ENCODE peak calls at places on chromosome 14, in four cellular contexts. T is cardiac fibroblast, L is kidney, D is astrocyte of the spinal cord. P is an unnamed sample.

GRCh38 chr14:23437142-23438129 is 2.0 kb upstream of the MYH7 start:
- DNase-seq in D (no peak), L (no peak), T (no peak), P (no peak)

GRCh38 chr14:100203962-100204834 is 34.7 kb upstream of the YY1 start:
- DNase-seq in T (peak), L (peak), D (no peak), P (no peak)

GRCh38 chr14:80536456-80536855 is 325.2 kb upstream of the DIO2 start:
- DNase-seq in D (no peak), T (no peak), L (no peak), P (peak)

GRCh38 chr14:83470466-83470865 is 1936.8 kb upstream of the SEL1L start:
- DNase-seq in D (no peak), T (no peak), L (no peak), P (peak)

GRCh38 chr14:62743118-62743517 is 302.1 kb downstream of the KCNH5 start:
- DNase-seq in L (no peak), D (no peak), T (no peak), P (no peak)

GRCh38 chr14:51398898-51399297 is 158.9 kb downstream of the TMX1 start:
- DNase-seq in L (no peak), T (peak), D (peak), P (peak)

GRCh38 chr14:32560213-32560857 is 231.2 kb downstream of the AKAP6 start:
- DNase-seq in L (no peak), D (peak), T (peak), P (peak)

GRCh38 chr14:68627050-68627867 is 165.6 kb downstream of the ZFP36L1 start:
- DNase-seq in T (peak), D (peak), L (peak), P (no peak)

GRCh38 chr14:51704465-51705050 is 52.8 kb downstream of the FRMD6 start:
- DNase-seq in L (no peak), T (no peak), D (peak), P (no peak)

GRCh38 chr14:105364100-105364708 is 34.1 kb upstream of the TEX22 start:
- DNase-seq in L (no peak), T (peak), D (no peak), P (peak)

GRCh38 chr14:78022059-78022458 is 148.1 kb upstream of the NRXN3 start:
- DNase-seq in T (peak), D (peak), L (no peak), P (peak)

GRCh38 chr14:30443368-30444007 is 115.5 kb upstream of the G2E3 start:
- DNase-seq in L (no peak), D (peak), T (peak), P (peak)

GRCh38 chr14:91253795-91254323 is 9.4 kb upstream of the GPR68 start:
- DNase-seq in D (no peak), L (peak), T (no peak), P (no peak)

GRCh38 chr14:104244221-104245011 is 106.0 kb downstream of the KIF26A start:
- DNase-seq in L (peak), T (no peak), D (no peak), P (no peak)

GRCh38 chr14:68786491-68787234 is 6.2 kb downstream of the ZFP36L1 start:
- DNase-seq in D (peak), T (peak), L (no peak), P (peak)

GRCh38 chr14:20435454-20436362 is at the start of gene KLHL33:
- DNase-seq in T (no peak), D (no peak), L (no peak), P (no peak)

GRCh38 chr14:68779761-68780323 is 13.0 kb downstream of the ZFP36L1 start:
- DNase-seq in D (peak), T (peak), L (no peak), P (peak)

GRCh38 chr14:52131640-52132320 is 62.9 kb upstream of the NID2 start:
- DNase-seq in L (peak), D (peak), T (peak), P (peak)

GRCh38 chr14:59829941-59830734 is 40.4 kb downstream of the RTN1 start:
- DNase-seq in D (peak), T (no peak), L (no peak), P (peak)

GRCh38 chr14:43896044-43896443 is 611.0 kb downstream of the FSCB start:
- DNase-seq in T (no peak), D (no peak), L (no peak), P (no peak)

GRCh38 chr14:77014004-77014604 is 14.4 kb downstream of the IRF2BPL start:
- DNase-seq in T (peak), L (peak), D (no peak), P (no peak)

GRCh38 chr14:54881235-54881760 is 21.3 kb downstream of the GCH1 start:
- DNase-seq in T (peak), D (peak), L (no peak), P (peak)

GRCh38 chr14:49581961-49582210 is 4.3 kb downstream of the RPS29 start:
- DNase-seq in T (no peak), D (no peak), L (no peak), P (no peak)
- H3K4me3 ChIP-seq in T (no peak), D (no peak), L (no peak), P (no peak)

DNA sequence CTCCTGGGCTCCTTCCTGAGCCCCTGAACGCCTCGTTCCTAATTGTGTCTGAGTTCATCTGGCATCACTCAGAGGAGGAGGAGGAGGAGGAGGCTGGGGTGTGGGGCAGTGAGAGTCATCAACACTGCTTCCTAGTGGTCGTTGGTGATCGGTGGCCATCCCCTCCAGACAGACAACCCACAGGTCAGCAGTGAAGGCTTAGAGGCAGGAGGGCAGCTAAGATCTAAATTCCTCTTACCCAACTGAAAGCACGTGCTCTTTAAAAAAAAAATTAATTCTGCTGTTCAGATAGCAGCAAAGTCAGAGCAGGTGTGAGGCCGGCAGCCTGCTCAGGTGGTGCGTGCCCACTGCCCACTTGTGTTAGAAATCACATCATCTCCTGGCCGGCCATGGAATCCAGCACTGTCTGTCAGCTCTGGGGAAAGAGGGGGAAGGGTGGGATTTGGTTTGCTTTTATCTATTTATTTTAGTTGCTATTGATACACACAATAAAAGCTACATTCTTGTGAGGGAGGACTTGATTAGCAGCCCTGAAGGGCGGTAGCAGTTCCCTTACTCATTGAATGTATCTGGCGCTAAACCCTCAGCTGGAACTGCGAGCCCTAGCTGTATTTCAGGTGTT is 46.6 kb downstream of the PPP2R5C start:
- DNase-seq in T (no peak), L (no peak), D (no peak), P (peak)
- TF ChIP-seq CTCF in T (no peak), L (no peak), D (no peak), P (peak)

DNA sequence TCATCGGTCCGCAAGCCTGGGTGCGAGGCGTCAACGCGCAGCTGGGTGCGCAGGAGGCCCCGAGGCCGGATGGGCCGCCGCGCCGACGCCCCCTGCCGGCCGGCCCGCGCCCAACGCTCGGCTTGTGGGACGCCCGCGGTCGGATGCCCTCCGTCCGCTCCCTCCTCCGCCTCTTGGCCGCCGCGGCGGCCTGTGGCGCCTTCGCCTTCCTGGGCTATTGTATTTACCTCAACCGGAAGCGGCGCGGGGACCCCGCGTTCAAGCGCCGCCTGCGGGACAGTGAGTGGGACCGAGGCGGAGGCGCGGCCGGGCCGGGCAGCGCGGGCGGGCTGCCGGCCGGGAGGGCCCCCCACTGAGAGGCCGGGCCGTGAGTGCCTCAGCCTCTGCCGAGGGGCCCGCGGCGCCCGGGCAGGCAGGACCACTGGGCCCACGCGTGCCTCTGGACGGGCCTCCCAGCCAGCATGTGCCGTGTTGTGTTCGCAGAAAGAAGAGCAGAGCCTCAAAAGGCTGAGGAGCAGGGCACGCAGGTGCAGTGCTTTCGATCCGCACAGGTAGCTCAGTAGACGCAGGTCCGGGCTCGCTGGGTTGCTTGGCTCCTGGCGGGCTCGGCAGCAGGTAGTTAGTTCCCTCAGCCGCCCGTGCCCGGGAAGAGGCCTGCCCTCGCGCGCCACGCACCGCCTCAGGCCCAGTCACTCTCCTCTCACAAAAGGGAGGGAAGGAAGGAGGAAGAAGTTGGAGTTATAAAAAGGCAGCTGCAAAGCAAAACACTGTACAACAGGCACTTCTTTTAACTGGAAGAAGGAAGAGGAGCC is at the start of gene TOMM20L:
- DNase-seq in D (peak), L (peak), T (peak), P (peak)
- H3K4me3 ChIP-seq in D (peak), L (peak), T (peak), P (peak)

GRCh38 chr14:75292886-75293285 is 14.3 kb downstream of the FOS start:
- DNase-seq in T (no peak), D (no peak), L (no peak), P (no peak)

GRCh38 chr14:75295491-75296338 is 17.1 kb downstream of the FOS start:
- DNase-seq in T (peak), L (peak), D (peak), P (peak)

GRCh38 chr14:75294649-75295033 is 16.0 kb downstream of the FOS start:
- DNase-seq in D (no peak), T (peak), L (no peak), P (no peak)

GRCh38 chr14:75295061-75295461 is 16.4 kb downstream of the FOS start:
- DNase-seq in D (peak), L (peak), T (peak), P (peak)

DNA sequence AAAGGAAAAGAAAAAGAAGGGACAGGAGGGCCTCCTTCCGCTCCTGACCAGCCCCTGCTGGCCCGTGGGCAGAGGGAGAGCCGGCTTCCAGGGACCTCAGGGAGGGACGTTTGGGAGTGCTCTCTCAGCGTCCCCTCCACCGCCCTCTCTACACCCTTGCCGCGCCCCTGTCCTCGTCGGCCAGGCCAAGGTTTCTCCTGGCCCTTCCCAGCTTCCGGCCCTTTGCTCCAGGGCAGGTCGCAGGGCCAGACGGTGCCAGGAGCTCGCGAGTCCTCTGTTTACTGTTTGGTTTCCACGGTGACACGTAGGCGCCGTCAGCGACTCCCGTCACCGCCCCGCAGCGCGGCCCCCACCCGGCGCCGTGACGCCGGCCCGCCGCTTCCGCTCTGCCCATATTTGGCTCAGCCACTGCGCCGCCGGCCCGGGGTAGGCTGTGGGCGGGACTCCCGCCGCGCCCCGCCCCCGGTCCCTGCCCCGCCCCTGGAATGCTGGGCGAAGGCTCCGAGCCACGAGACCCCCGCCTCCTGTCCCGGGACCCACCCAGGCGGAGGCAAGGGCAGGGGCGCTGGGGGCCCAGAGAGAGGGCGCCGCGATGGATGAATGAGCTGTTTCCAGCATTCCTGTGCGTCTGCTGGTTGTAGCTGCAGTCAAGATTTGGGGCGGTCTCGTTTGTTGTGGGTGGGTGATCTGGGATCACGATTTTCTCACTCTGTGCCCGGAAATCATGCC is 15.5 kb downstream of the FOS start:
- DNase-seq in D (peak), L (peak), T (peak), P (peak)
- TF ChIP-seq CTCF in D (no peak), L (no peak), T (no peak), P (no peak)

DNA sequence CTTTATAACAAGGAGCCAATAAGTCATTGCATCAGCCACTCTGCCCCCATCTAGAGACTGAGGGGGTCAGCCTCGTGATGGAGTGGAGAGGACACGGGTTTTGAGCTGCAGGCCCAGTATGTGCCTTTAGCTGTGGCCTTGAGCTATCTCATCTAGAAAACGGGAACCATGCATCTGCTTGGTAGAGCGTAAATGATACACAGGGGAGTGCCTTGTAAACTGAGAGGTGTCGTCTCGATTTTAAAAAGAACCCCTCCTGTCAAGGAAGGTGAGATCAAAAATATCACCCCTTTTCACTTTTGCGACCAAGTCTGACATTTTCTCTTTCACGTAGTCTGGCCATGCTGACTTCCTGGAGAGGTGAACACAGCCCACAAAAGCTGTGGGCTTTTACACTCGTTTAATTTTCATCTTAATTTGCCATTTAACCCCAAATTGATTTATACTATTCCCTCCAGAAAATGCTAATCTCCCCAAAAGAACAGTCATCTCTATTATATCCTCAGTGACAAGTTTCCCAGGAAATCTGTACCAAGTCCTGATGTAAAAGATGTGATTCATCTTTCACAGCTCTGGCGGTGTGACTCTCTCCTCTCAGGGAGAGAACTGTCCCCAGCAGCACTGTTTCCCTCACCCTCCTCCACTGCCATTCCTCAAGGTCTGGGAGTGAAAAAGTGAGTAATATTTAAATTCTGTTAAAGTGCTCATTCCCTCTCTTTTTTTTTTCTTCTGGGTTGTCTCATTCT is 30.6 kb downstream of the VCPKMT start:
- DNase-seq in T (peak), L (no peak), D (peak), P (peak)
- H3K4me3 ChIP-seq in T (no peak), L (no peak), D (no peak), P (no peak)

P was measured in fibroblast of mammary gland.